ENCODE peak calls at places on chromosome 21, in nine cellular contexts. One of them, this sample, is unnamed.

GRCh38 chr21:31264574-31264973 is 79.5 kb downstream of the TIAM1 start:
- DNase-seq in stimulated activated CD8-positive, alpha-beta memory T cell treated with anti-CD3 and anti-CD28 coated beads, Interleukin-15, amount 100 ng/mL, for 1 hour: no peak
- DNase-seq in B cell: no peak
- DNase-seq in anterior cingulate cortex: no peak
- DNase-seq in ovary: no peak
- DNase-seq in mucosa of descending colon: no peak
- DNase-seq in activated CD4-positive, alpha-beta T cell treated with anti-CD3 and anti-CD28 coated beads for 48 hours: no peak
- DNase-seq in EL: no peak
- DNase-seq in H9: no peak
- DNase-seq in this sample: no peak

GRCh38 chr21:44281801-44282200 is 3.9 kb upstream of the AIRE start:
- DNase-seq in mucosa of descending colon: peak; percentile 25
- DNase-seq in stimulated activated CD8-positive, alpha-beta memory T cell treated with anti-CD3 and anti-CD28 coated beads, Interleukin-15, amount 100 ng/mL, for 1 hour: no peak
- DNase-seq in activated CD4-positive, alpha-beta T cell treated with anti-CD3 and anti-CD28 coated beads for 48 hours: no peak
- DNase-seq in EL: no peak
- DNase-seq in anterior cingulate cortex: no peak
- DNase-seq in ovary: no peak
- DNase-seq in H9: no peak
- DNase-seq in B cell: peak; percentile 8
- DNase-seq in this sample: no peak

GRCh38 chr21:7951854-7952519 is 2569.4 kb upstream of the TPTE start:
- DNase-seq in B cell: no peak
- DNase-seq in anterior cingulate cortex: no peak
- DNase-seq in mucosa of descending colon: no peak
- DNase-seq in activated CD4-positive, alpha-beta T cell treated with anti-CD3 and anti-CD28 coated beads for 48 hours: no peak
- DNase-seq in H9: no peak
- DNase-seq in EL: no peak
- DNase-seq in ovary: no peak
- DNase-seq in stimulated activated CD8-positive, alpha-beta memory T cell treated with anti-CD3 and anti-CD28 coated beads, Interleukin-15, amount 100 ng/mL, for 1 hour: no peak
- DNase-seq in this sample: no peak

GRCh38 chr21:46550511-46550941 is 54.4 kb downstream of the S100B start:
- DNase-seq in mucosa of descending colon: no peak
- DNase-seq in activated CD4-positive, alpha-beta T cell treated with anti-CD3 and anti-CD28 coated beads for 48 hours: no peak
- DNase-seq in anterior cingulate cortex: no peak
- DNase-seq in ovary: no peak
- DNase-seq in H9: no peak
- DNase-seq in stimulated activated CD8-positive, alpha-beta memory T cell treated with anti-CD3 and anti-CD28 coated beads, Interleukin-15, amount 100 ng/mL, for 1 hour: no peak
- DNase-seq in B cell: peak; percentile 36
- DNase-seq in EL: no peak
- DNase-seq in this sample: no peak

GRCh38 chr21:31326478-31327247 is 17.4 kb downstream of the TIAM1 start:
- DNase-seq in EL: peak; percentile 13
- DNase-seq in H9: no peak
- DNase-seq in B cell: peak; percentile 38
- DNase-seq in stimulated activated CD8-positive, alpha-beta memory T cell treated with anti-CD3 and anti-CD28 coated beads, Interleukin-15, amount 100 ng/mL, for 1 hour: no peak
- DNase-seq in anterior cingulate cortex: no peak
- DNase-seq in activated CD4-positive, alpha-beta T cell treated with anti-CD3 and anti-CD28 coated beads for 48 hours: peak; percentile 75
- DNase-seq in ovary: no peak
- DNase-seq in mucosa of descending colon: no peak
- DNase-seq in this sample: peak; percentile 43

GRCh38 chr21:43957629-43958362 is 54.3 kb upstream of the TRAPPC10 start:
- DNase-seq in anterior cingulate cortex: no peak
- DNase-seq in H9: no peak
- DNase-seq in stimulated activated CD8-positive, alpha-beta memory T cell treated with anti-CD3 and anti-CD28 coated beads, Interleukin-15, amount 100 ng/mL, for 1 hour: no peak
- DNase-seq in mucosa of descending colon: no peak
- DNase-seq in EL: no peak
- DNase-seq in activated CD4-positive, alpha-beta T cell treated with anti-CD3 and anti-CD28 coated beads for 48 hours: no peak
- DNase-seq in ovary: no peak
- DNase-seq in B cell: peak; percentile 47
- DNase-seq in this sample: no peak

GRCh38 chr21:36150192-36150711 is 6.4 kb upstream of the DOP1B start:
- DNase-seq in mucosa of descending colon: no peak
- DNase-seq in stimulated activated CD8-positive, alpha-beta memory T cell treated with anti-CD3 and anti-CD28 coated beads, Interleukin-15, amount 100 ng/mL, for 1 hour: no peak
- DNase-seq in ovary: no peak
- DNase-seq in EL: peak; percentile 41
- DNase-seq in activated CD4-positive, alpha-beta T cell treated with anti-CD3 and anti-CD28 coated beads for 48 hours: no peak
- DNase-seq in H9: no peak
- DNase-seq in anterior cingulate cortex: peak; percentile 15
- DNase-seq in B cell: peak; percentile 62
- DNase-seq in this sample: peak; percentile 76

GRCh38 chr21:46172863-46173528 is 11.3 kb downstream of the SPATC1L start:
- DNase-seq in mucosa of descending colon: no peak
- DNase-seq in ovary: no peak
- DNase-seq in stimulated activated CD8-positive, alpha-beta memory T cell treated with anti-CD3 and anti-CD28 coated beads, Interleukin-15, amount 100 ng/mL, for 1 hour: no peak
- DNase-seq in anterior cingulate cortex: no peak
- DNase-seq in EL: no peak
- DNase-seq in H9: no peak
- DNase-seq in activated CD4-positive, alpha-beta T cell treated with anti-CD3 and anti-CD28 coated beads for 48 hours: no peak
- DNase-seq in B cell: no peak
- DNase-seq in this sample: no peak

GRCh38 chr21:46059195-46059594 is 38.7 kb upstream of the COL6A2 start:
- DNase-seq in H9: no peak
- DNase-seq in mucosa of descending colon: no peak
- DNase-seq in ovary: peak; percentile 29
- DNase-seq in EL: no peak
- DNase-seq in anterior cingulate cortex: no peak
- DNase-seq in B cell: no peak
- DNase-seq in stimulated activated CD8-positive, alpha-beta memory T cell treated with anti-CD3 and anti-CD28 coated beads, Interleukin-15, amount 100 ng/mL, for 1 hour: no peak
- DNase-seq in activated CD4-positive, alpha-beta T cell treated with anti-CD3 and anti-CD28 coated beads for 48 hours: no peak
- DNase-seq in this sample: no peak

GRCh38 chr21:45078877-45079281 is 4.5 kb downstream of the ADARB1 start:
- DNase-seq in ovary: no peak
- DNase-seq in EL: peak; percentile 91
- DNase-seq in activated CD4-positive, alpha-beta T cell treated with anti-CD3 and anti-CD28 coated beads for 48 hours: peak; percentile 83
- DNase-seq in stimulated activated CD8-positive, alpha-beta memory T cell treated with anti-CD3 and anti-CD28 coated beads, Interleukin-15, amount 100 ng/mL, for 1 hour: peak; percentile 46
- DNase-seq in H9: no peak
- DNase-seq in B cell: no peak
- DNase-seq in mucosa of descending colon: no peak
- DNase-seq in anterior cingulate cortex: no peak
- DNase-seq in this sample: no peak

GRCh38 chr21:44558695-44559094 is at the start of gene KRTAP10-3:
- DNase-seq in ovary: no peak
- DNase-seq in mucosa of descending colon: no peak
- DNase-seq in stimulated activated CD8-positive, alpha-beta memory T cell treated with anti-CD3 and anti-CD28 coated beads, Interleukin-15, amount 100 ng/mL, for 1 hour: no peak
- DNase-seq in anterior cingulate cortex: no peak
- DNase-seq in B cell: no peak
- DNase-seq in H9: no peak
- DNase-seq in EL: no peak
- DNase-seq in activated CD4-positive, alpha-beta T cell treated with anti-CD3 and anti-CD28 coated beads for 48 hours: no peak
- DNase-seq in this sample: no peak

GRCh38 chr21:44566403-44566802 is 7.1 kb upstream of the KRTAP10-4 start:
- DNase-seq in H9: no peak
- DNase-seq in ovary: no peak
- DNase-seq in anterior cingulate cortex: no peak
- DNase-seq in activated CD4-positive, alpha-beta T cell treated with anti-CD3 and anti-CD28 coated beads for 48 hours: no peak
- DNase-seq in stimulated activated CD8-positive, alpha-beta memory T cell treated with anti-CD3 and anti-CD28 coated beads, Interleukin-15, amount 100 ng/mL, for 1 hour: no peak
- DNase-seq in EL: no peak
- DNase-seq in B cell: peak; percentile 32
- DNase-seq in mucosa of descending colon: no peak
- DNase-seq in this sample: no peak

GRCh38 chr21:34274001-34274400 is 89.8 kb upstream of the KCNE2 start:
- DNase-seq in mucosa of descending colon: no peak
- DNase-seq in EL: peak; percentile 25
- DNase-seq in H9: no peak
- DNase-seq in B cell: no peak
- DNase-seq in ovary: no peak
- DNase-seq in stimulated activated CD8-positive, alpha-beta memory T cell treated with anti-CD3 and anti-CD28 coated beads, Interleukin-15, amount 100 ng/mL, for 1 hour: no peak
- DNase-seq in anterior cingulate cortex: no peak
- DNase-seq in activated CD4-positive, alpha-beta T cell treated with anti-CD3 and anti-CD28 coated beads for 48 hours: no peak
- DNase-seq in this sample: peak; percentile 26

GRCh38 chr21:26753822-26754221 is 91.4 kb downstream of the ADAMTS1 start:
- DNase-seq in H9: no peak
- DNase-seq in EL: no peak
- DNase-seq in B cell: no peak
- DNase-seq in ovary: no peak
- DNase-seq in mucosa of descending colon: no peak
- DNase-seq in anterior cingulate cortex: no peak
- DNase-seq in activated CD4-positive, alpha-beta T cell treated with anti-CD3 and anti-CD28 coated beads for 48 hours: no peak
- DNase-seq in stimulated activated CD8-positive, alpha-beta memory T cell treated with anti-CD3 and anti-CD28 coated beads, Interleukin-15, amount 100 ng/mL, for 1 hour: no peak
- DNase-seq in this sample: no peak

This sample was measured in Ammon's horn.